ENCODE peak calls at places on chromosomes 16 and 17, in ten cellular contexts. Z, J, M, G, R, P, X, H, U and K are unnamed samples. For H3K36me3, the result is how much of the 10 kb centered on the place peaks cover.

GRCh38 chr16:61929801-61930200 is 106.4 kb downstream of the CDH8 start:
- DNase-seq in G (no peak), H (no peak), P (no peak), R (no peak), X (no peak), J (no peak), M (no peak), U (no peak), Z (no peak), K (no peak)

GRCh38 chr16:88773812-88774291 is 11.2 kb downstream of the PIEZO1 start:
- DNase-seq in U (no peak), M (no peak), H (no peak), P (no peak), G (no peak), Z (peak), X (peak), J (no peak), R (no peak), K (no peak)

GRCh38 chr17:9833922-9834321 is 8.2 kb downstream of the GLP2R start:
- DNase-seq in Z (no peak), U (no peak), P (no peak), G (no peak), X (no peak), H (no peak), R (no peak), M (no peak), J (no peak), K (no peak)

GRCh38 chr17:63232565-63233310 is 213.4 kb downstream of the CYB561 start:
- DNase-seq in M (no peak), P (no peak), G (no peak), Z (no peak), H (no peak), X (no peak), J (no peak), U (no peak), R (no peak), K (no peak)

GRCh38 chr17:235831-236640 is 54.6 kb upstream of the DOC2B start:
- DNase-seq in R (peak), H (no peak), M (no peak), G (no peak), U (no peak), Z (no peak), X (peak), J (peak), P (no peak), K (no peak)

GRCh38 chr17:76736349-76737081 is 616 bp downstream of the SRSF2 start:
- DNase-seq in M (peak), X (peak), G (peak), J (peak), R (peak), H (no peak), P (no peak), U (no peak), Z (peak), K (no peak)

GRCh38 chr16:1351582-1352362 is at the start of the genes GNPTG and TSR3:
- DNase-seq in J (peak), Z (peak), U (peak), G (peak), R (peak), P (peak), M (peak), H (no peak), X (peak), K (peak)

GRCh38 chr17:6254036-6254435 is 180.9 kb downstream of the AIPL1 start:
- DNase-seq in Z (no peak), M (no peak), J (no peak), H (no peak), R (no peak), P (no peak), G (no peak), U (no peak), X (no peak), K (no peak)

GRCh38 chr16:64539811-64540210 is 582.1 kb downstream of the CDH11 start:
- DNase-seq in R (no peak), P (no peak), X (no peak), H (no peak), Z (no peak), J (no peak), U (no peak), G (no peak), M (no peak), K (no peak)

GRCh38 chr16:84603115-84603816 is 14.6 kb downstream of the COTL1 start:
- DNase-seq in X (peak), G (peak), P (no peak), M (no peak), R (peak), Z (no peak), J (peak), U (peak), H (peak), K (peak)

DNA sequence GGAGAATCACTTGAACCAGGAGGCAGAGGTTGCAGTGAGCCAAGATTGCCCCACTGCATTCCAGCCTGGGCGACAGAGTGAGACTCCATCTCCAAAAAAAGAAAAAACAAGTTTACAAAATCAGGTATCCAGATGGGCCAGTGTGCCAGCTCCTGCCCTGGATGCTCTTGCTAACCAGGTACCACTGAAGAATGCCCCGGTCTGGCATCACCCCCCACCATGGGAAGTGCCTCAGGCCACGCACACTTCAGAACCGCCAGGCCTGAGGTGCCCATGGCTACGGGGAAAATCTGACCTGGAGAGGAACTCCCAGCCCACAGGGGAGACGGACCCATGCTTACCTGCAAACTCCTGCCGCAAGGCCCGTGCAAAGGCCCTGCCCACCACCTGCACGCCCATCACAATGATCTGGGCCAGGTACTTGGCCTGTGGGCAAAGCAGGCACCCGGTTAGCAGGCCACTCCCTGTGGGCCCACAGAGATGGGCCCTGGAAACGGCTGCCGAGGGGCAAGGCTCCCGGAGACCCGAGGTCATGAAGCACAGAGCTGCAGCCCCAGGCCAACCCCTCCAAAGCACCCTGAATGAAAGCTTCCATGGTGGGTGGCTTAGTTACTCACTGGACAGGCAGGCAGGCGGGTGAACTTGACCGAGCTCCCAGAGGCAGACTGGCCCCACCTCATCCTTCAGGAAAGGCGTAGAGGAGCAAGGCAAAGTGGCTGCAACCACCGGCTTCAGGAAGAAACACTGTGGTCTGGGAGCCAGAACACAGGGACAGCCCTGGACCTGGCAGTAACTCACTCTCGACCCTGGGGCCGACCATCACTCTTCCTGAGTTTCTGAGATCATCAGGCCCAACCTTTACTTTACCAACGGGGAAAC is 8.0 kb downstream of the PAM16 start:
- DNase-seq in H (no peak), Z (no peak), M (no peak), J (no peak), U (no peak), R (no peak), G (no peak), X (peak), P (no peak), K (no peak)
- H3K36me3 ChIP-seq in H (under half), Z (under half), M (under half), J (under half), U (under half), R (under half), G (under half), X (under half), P (under half), K (under half)

GRCh38 chr17:44267165-44267455 is 825 bp downstream of the SLC4A1 start:
- DNase-seq in X (no peak), U (no peak), G (no peak), P (no peak), H (no peak), M (no peak), Z (no peak), J (no peak), R (no peak), K (no peak)
- TF ChIP-seq CTCF in X (no peak), U (no peak), G (no peak), P (no peak), H (no peak), M (no peak), Z (no peak), J (no peak), R (no peak), K (no peak)

GRCh38 chr16:31493506-31494125 is 10.7 kb downstream of the SLC5A2 start:
- DNase-seq in R (no peak), J (no peak), G (no peak), X (peak), U (no peak), M (no peak), P (no peak), H (no peak), Z (no peak), K (no peak)
- H3K36me3 ChIP-seq in R (under half), J (half or more), G (under half), X (under half), U (under half), M (under half), P (under half), H (under half), Z (under half), K (under half)

DNA sequence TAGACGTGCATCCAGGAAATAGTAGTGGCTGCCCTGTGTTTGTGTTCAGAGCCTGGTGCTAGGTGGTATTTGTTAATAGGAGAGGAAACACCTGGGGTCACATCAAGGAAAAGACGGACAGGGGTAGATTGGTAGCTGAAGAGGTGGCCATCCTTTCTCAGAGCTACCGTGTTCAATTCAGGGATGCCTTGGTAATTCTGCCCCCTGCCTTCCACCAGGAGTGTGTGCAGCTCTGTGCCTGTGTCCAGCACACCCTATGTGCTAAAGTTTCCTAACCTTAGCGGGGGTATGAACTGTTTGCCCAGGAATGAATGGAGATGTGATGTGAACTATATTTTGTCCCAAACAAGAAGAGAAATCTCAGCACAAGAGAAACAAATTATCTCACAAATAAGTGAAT is 174.1 kb upstream of the MPHOSPH6 start:
- DNase-seq in U (no peak), G (no peak), R (no peak), P (no peak), H (no peak), J (no peak), Z (peak), X (no peak), M (no peak), K (no peak)
- TF ChIP-seq CTCF in U (peak), G (peak), R (peak), P (peak), H (peak), J (peak), Z (peak), X (no peak), M (peak), K (peak)

DNA sequence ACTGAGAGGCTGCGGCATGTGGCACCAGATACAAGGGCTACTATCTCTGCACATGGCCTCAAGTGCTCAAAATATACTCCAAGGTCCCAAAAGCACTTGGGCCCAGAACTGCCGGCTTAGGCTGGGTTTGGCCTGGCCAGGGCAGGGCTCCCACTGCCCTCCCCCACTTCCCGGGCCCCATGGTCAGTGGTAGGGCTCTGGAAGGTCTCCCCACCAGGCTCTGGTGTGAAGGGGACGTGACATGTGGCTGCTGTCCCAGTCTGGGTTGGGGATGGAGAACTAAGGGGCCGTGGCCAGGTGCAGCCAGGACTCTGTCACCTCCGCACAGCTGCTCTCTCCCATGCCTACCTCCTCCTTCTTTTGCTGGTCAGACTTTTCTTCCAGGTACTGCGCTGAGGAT is 5.7 kb upstream of the PAM16 start:
- DNase-seq in H (no peak), G (no peak), P (no peak), J (no peak), Z (no peak), X (no peak), U (no peak), M (no peak), R (no peak), K (no peak)
- H3K36me3 ChIP-seq in H (under half), G (under half), P (under half), J (under half), Z (under half), X (under half), U (under half), M (under half), R (under half), K (under half)

GRCh38 chr17:50316016-50316587 is 29.8 kb upstream of the XYLT2 start:
- DNase-seq in R (no peak), M (no peak), X (no peak), J (no peak), P (peak), Z (no peak), G (no peak), U (no peak), H (no peak), K (no peak)

GRCh38 chr17:50319630-50320029 is 26.3 kb upstream of the XYLT2 start:
- DNase-seq in X (no peak), R (no peak), U (no peak), G (no peak), J (no peak), P (no peak), H (no peak), M (no peak), Z (no peak), K (no peak)

GRCh38 chr17:50317121-50317520 is 28.8 kb upstream of the XYLT2 start:
- DNase-seq in Z (no peak), J (no peak), U (no peak), P (no peak), M (no peak), X (no peak), G (no peak), H (no peak), R (no peak), K (no peak)

GRCh38 chr17:50322271-50322670 is 23.7 kb upstream of the XYLT2 start:
- DNase-seq in M (no peak), X (no peak), P (no peak), Z (no peak), H (no peak), R (no peak), G (no peak), J (no peak), U (no peak), K (no peak)

DNA sequence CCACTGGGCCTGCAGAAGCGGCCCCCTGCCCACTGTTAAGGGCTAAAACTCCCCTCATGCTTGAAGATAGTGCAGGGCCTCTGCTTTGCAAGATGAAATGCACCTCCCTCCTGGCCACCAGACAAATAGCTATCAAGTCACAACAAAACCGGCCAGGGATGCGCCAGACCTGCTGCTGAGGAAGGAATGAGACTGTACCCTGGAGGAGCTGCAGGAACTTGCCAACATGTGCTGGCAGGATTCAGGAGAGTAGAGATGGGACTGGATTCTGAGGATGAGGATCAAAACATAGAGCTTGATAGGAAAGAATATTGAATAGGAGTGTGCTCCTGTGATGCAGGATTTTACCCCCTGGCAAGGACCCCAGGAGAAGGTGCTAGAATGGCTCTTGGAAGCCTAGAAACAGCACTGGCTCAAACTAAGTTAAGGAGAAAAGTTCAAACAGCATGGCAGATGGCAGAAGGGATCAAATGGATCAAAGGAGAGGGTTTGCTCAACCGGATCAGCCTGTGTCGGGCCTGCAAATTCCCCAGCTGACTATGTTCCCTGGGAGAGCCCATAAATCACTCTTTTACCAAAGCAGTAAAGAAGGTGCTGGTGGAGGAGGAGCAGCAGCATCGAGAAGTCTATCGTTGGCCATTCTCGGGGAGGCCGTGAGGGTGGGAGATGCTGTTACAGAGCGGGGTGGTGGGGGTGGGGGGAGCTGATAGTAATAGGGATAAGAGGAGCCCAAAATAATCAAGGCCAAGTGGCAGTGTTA is 27.2 kb upstream of the XYLT2 start:
- DNase-seq in J (no peak), M (no peak), R (no peak), X (no peak), P (no peak), G (no peak), H (no peak), Z (no peak), U (peak), K (peak)
- TF ChIP-seq CTCF in J (no peak), M (no peak), R (no peak), X (peak), P (no peak), G (no peak), H (no peak), Z (no peak), U (peak), K (no peak)

GRCh38 chr16:72013389-72013788 is 4.8 kb downstream of the DHODH start:
- DNase-seq in M (no peak), J (no peak), Z (no peak), R (no peak), U (peak), X (no peak), G (no peak), P (no peak), H (no peak), K (peak)
- H3K36me3 ChIP-seq in M (under half), J (under half), Z (under half), R (under half), U (under half), X (under half), G (under half), P (under half), H (under half), K (under half)

DNA sequence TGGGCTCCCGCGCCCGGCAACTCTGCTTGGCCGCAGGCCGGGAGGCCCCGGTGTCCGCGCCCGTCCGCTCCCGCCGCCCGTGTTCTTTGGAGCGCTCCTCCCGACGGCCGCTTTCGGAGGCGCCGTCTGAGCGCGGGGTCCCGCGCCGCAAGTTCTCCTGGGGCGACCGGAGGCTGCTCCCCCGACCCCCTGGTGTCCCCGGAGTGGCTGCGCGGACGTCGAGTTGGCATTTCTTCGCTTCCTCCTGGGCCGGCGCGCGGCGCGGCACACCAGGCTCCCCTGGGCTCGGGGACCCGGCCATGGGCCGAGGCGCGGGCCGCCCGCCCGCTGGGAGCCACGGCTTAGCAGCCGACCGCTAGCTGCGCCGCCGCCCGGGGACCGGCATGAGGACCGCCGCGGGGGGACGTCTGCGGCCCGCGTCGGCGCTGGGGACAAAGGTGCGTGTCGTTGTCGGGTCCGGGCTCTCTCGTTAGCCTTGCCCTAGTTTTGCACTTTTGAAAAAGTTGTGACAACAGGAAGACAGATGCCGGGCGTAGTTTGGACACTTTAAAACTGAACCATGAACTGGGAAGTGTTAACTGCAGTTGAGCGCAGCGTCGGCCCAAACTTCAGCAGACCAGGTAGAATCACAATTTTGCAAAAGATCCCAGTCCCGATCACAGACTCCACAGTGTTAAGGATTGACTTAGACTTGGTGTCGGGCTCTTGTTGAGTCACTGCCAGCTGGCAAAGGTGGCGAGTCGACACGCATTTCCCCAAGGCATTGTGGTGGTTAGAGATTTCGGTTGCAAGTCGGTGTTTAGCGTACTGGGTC is 700 bp downstream of the UBN1 start:
- DNase-seq in M (peak), Z (peak), U (no peak), P (no peak), R (peak), H (no peak), J (peak), X (peak), G (peak), K (no peak)
- TF ChIP-seq CTCF in M (no peak), Z (no peak), U (no peak), P (no peak), R (no peak), H (no peak), J (no peak), X (no peak), G (no peak), K (no peak)

DNA sequence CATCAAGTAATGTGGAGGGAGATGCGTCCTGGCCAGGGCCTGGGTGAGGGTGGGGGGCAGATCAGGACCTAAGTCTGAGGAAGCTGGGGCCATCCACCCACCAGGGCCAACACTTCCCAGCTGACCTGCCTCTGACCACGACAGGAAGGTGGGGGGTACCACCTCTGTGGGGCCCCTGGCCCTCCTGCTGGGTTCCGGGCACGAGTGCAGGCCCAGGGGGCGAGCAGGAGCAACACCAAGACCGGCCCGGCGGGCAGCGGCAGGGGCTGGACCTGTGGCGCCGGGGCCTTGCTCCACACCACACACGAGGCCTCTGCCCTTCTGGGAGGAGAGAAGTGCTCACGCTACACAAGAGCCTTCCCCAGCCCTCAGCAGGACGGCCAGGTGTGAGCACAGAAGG is 13.3 kb downstream of the PDIA2 start:
- DNase-seq in Z (no peak), P (no peak), J (no peak), R (no peak), X (no peak), U (no peak), M (no peak), H (no peak), G (no peak), K (no peak)
- H3K36me3 ChIP-seq in Z (under half), P (under half), J (under half), R (under half), X (under half), U (under half), M (under half), H (under half), G (under half), K (under half)